ENCODE peak calls at places on chromosomes 7 and 10, in six cellular contexts. C, D, F, M, N and B are unnamed samples.

GRCh38 chr7:129781856-129782256 is 170.3 kb downstream of the NRF1 start:
- DNase-seq in N (no peak), F (no peak), C (no peak), D (no peak), M (no peak), B (no peak)

GRCh38 chr10:82813856-82814255 is 938.9 kb downstream of the NRG3 start:
- DNase-seq in F (peak; percentile 18), C (no peak), D (peak; percentile 2), M (no peak), N (no peak), B (peak; percentile 18)

GRCh38 chr7:99730262-99730810 is 4.7 kb downstream of the CYP3A7 start:
- DNase-seq in F (no peak), M (no peak), N (no peak), C (no peak), D (peak; percentile 6), B (no peak)

GRCh38 chr7:75049817-75050216 is 23.8 kb downstream of the RCC1L start:
- DNase-seq in N (no peak), M (no peak), C (no peak), D (no peak), F (no peak), B (no peak)

GRCh38 chr10:71471957-71472365 is 75.2 kb downstream of the CDH23 start:
- DNase-seq in D (no peak), F (no peak), M (no peak), C (no peak), N (no peak), B (no peak)

GRCh38 chr10:11573497-11573896 is 38.0 kb downstream of the USP6NL start:
- DNase-seq in D (no peak), M (no peak), N (peak; percentile 11), C (no peak), F (peak; percentile 48), B (peak; percentile 71)

GRCh38 chr10:68271104-68271882 is 39.4 kb upstream of the ATOH7 start:
- DNase-seq in M (no peak), N (no peak), D (no peak), F (no peak), C (no peak), B (peak; percentile 10)

GRCh38 chr10:19154375-19154774 is 105.8 kb downstream of the MALRD1 start:
- DNase-seq in N (no peak), D (no peak), C (no peak), F (no peak), M (no peak), B (no peak)

GRCh38 chr10:88209837-88210552 is 346.6 kb downstream of the PTEN start:
- DNase-seq in F (peak; percentile 50), D (no peak), M (no peak), N (no peak), C (no peak), B (peak; percentile 92)

GRCh38 chr7:23353172-23353571 is 54.0 kb downstream of the MALSU1 start:
- DNase-seq in N (no peak), F (no peak), D (no peak), C (no peak), M (no peak), B (no peak)

GRCh38 chr10:34786464-34786863 is 28.6 kb downstream of the PARD3 start:
- DNase-seq in F (peak; percentile 45), C (no peak), N (no peak), M (no peak), D (no peak), B (no peak)

GRCh38 chr10:80509403-80510161 is 28.1 kb upstream of the SH2D4B start:
- DNase-seq in M (peak; percentile 37), N (no peak), C (no peak), D (no peak), F (peak; percentile 83), B (peak; percentile 91)

GRCh38 chr7:135441791-135442190 is 68.1 kb downstream of the CNOT4 start:
- DNase-seq in C (no peak), M (no peak), N (peak; percentile 10), D (no peak), F (peak; percentile 64), B (peak; percentile 17)

GRCh38 chr10:118818621-118819221 is 64.0 kb upstream of the CACUL1 start:
- DNase-seq in C (no peak), M (peak; percentile 56), F (no peak), D (no peak), N (no peak), B (no peak)

GRCh38 chr7:80288175-80289122 is 153.8 kb downstream of the GNAI1 start:
- DNase-seq in F (peak; percentile 68), N (no peak), M (no peak), D (peak; percentile 15), C (no peak), B (no peak)

GRCh38 chr7:92042056-92042737 is 92.1 kb downstream of the CYP51A1 start:
- DNase-seq in F (no peak), C (no peak), D (peak; percentile 96), M (no peak), N (no peak), B (no peak)

GRCh38 chr10:48450811-48451466 is 144.5 kb downstream of the MAPK8 start:
- DNase-seq in F (no peak), C (no peak), D (no peak), N (no peak), M (no peak), B (no peak)

GRCh38 chr10:48451969-48452878 is 145.7 kb downstream of the MAPK8 start:
- DNase-seq in F (no peak), C (no peak), D (peak; percentile 21), M (no peak), N (no peak), B (no peak)

GRCh38 chr10:48453451-48454301 is 147.2 kb downstream of the MAPK8 start:
- DNase-seq in F (no peak), D (no peak), M (no peak), C (no peak), N (no peak), B (no peak)

GRCh38 chr10:48454302-48455054 is 148.0 kb downstream of the MAPK8 start:
- DNase-seq in D (no peak), C (no peak), M (no peak), N (peak; percentile 56), F (no peak), B (no peak)

GRCh38 chr10:48452879-48453412 is 146.5 kb downstream of the MAPK8 start:
- DNase-seq in N (no peak), F (no peak), C (no peak), D (no peak), M (no peak), B (no peak)
- H3K4me3 ChIP-seq in N (no peak overlapping the region), F (no peak overlapping the region), C (no peak overlapping the region), D (no peak overlapping the region), M (no peak overlapping the region), B (no peak overlapping the region)

GRCh38 chr10:115829501-115830215 is 443.3 kb downstream of the GFRA1 start:
- DNase-seq in C (no peak), F (peak; percentile 62), D (no peak), N (peak; percentile 14), M (no peak), B (peak; percentile 79)
- TF ChIP-seq CTCF in C (no peak), F (peak; percentile 35), D (no peak), N (peak; percentile 16), M (peak; percentile 10), B (peak; percentile 43)

GRCh38 chr7:109126404-109127050 is 556.9 kb downstream of the DNAJB9 start:
- DNase-seq in F (no peak), M (no peak), D (no peak), C (no peak), N (peak; percentile 53), B (no peak)
- H3K4me3 ChIP-seq in F (no peak overlapping the region), M (no peak overlapping the region), D (no peak overlapping the region), C (no peak overlapping the region), N (no peak overlapping the region), B (no peak overlapping the region)

DNA sequence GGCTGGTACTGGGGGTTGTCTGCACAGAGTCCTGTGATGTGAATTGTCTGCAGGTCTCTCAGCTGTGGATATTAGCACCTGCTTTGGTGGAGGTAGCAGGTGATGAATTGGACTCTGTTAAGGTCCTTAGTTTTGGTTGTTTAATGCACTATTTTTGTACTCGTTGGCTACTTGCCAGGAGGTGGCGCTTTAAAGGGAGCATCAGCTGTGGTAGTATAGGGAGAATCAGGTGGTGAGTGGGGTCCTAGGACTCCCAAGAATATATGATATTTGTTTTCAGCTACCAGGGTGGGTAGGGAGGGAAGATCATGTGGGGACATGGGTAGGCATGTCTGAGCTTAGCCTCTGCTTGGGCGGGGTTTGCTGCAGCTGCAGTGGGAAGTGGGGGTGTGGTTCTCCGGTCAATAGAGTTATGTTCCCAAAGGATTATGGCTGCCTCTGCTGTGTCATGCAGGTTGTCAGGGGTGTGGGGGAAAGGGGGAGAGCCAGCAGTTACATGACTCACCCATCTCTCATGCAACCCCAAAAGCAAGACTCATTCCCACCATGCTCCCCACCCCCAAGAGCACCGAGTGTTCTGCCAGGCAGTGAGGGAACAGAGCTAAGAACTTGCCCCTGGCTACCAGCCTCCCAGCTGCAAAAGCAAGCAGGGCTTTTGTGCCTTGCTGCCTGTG is 53.7 kb upstream of the ZNF273 start:
- DNase-seq in D (no peak), C (no peak), M (peak; percentile 37), F (peak; percentile 88), N (peak; percentile 0), B (no peak)
- TF ChIP-seq CTCF in D (no peak), C (no peak), M (no peak), F (no peak), N (no peak), B (no peak)

GRCh38 chr10:15735766-15736165 is 16.0 kb upstream of the ITGA8 start:
- DNase-seq in M (no peak), C (no peak), D (no peak), F (peak; percentile 34), N (no peak), B (no peak)
- H3K4me3 ChIP-seq in M (no peak overlapping the region), C (peak overlapping the region; percentile 9), D (no peak overlapping the region), F (no peak overlapping the region), N (no peak overlapping the region), B (no peak overlapping the region)

GRCh38 chr10:110446954-110447608 is 50.6 kb upstream of the DUSP5 start:
- DNase-seq in F (peak; percentile 95), N (no peak), M (no peak), C (no peak), D (no peak), B (peak; percentile 85)
- TF ChIP-seq CTCF in F (peak; percentile 39), N (peak; percentile 37), M (no peak), C (no peak), D (no peak), B (peak; percentile 30)

GRCh38 chr10:124472071-124472470 is 10.4 kb downstream of the LHPP start:
- DNase-seq in D (no peak), C (no peak), M (no peak), F (no peak), N (no peak), B (no peak)

GRCh38 chr10:124468624-124469023 is 7.0 kb downstream of the LHPP start:
- DNase-seq in C (no peak), N (no peak), M (no peak), D (no peak), F (no peak), B (no peak)

GRCh38 chr10:124467165-124467564 is 5.5 kb downstream of the LHPP start:
- DNase-seq in F (no peak), C (no peak), M (no peak), N (no peak), D (no peak), B (no peak)

GRCh38 chr10:124470544-124471449 is 9.2 kb downstream of the LHPP start:
- DNase-seq in N (no peak), M (no peak), F (no peak), C (no peak), D (peak; percentile 98), B (no peak)

DNA sequence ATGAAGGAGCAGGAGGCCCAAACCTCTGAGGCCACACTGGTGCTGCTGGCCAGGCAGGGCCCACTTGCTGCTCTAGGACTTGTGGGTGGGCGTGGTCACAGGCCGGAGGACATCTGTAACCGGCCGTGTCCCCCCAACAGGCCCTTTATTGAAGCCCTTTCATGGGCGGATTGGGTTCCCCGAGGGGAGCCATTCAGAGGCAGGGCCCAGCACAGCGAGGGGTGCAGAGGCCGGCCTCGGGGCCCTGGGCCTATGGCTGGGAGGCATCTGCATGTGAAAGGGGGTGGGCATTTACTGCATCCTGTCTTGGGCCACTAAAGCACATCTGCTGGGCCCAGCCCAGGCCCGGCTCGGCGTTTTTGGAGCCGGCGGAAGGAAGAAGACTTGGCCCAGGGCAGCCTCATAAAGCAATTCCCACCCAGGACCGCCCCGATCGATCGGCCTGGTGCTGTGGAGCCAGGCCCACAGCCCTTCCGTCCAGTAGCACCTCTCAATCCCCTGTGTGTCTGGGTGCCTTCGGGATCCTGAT is 8.4 kb downstream of the LHPP start:
- DNase-seq in M (no peak), C (no peak), D (no peak), F (no peak), N (no peak), B (no peak)
- H3K4me3 ChIP-seq in M (no peak overlapping the region), C (no peak overlapping the region), D (no peak overlapping the region), F (no peak overlapping the region), N (no peak overlapping the region), B (no peak overlapping the region)